ENCODE peak calls at places on chromosomes 7 and 10, in six cellular contexts. V is CD8-positive, alpha-beta memory T cell; G is small intestine; Q is IMR-90; S is mammary epithelial cell; T is ovary. L is an unnamed sample. For H3K36me3 and H3K27me3, the result is how much of the 10 kb centered on the place peaks cover.

GRCh38 chr7:120156476-120156875 is 116.5 kb upstream of the KCND2 start:
- DNase-seq in V (no peak), G (no peak), Q (no peak), S (no peak), T (no peak), L (no peak)

GRCh38 chr7:28654111-28654510 is 241.8 kb downstream of the CREB5 start:
- DNase-seq in V (no peak), G (no peak), Q (no peak), S (no peak), T (no peak), L (no peak)

GRCh38 chr7:35430547-35431153 is 176.8 kb upstream of the TBX20 start:
- DNase-seq in V (no peak), G (no peak), Q (no peak), S (peak), T (no peak), L (no peak)

GRCh38 chr7:48046458-48046857 is 11.1 kb downstream of the C7orf57 start:
- DNase-seq in V (no peak), G (no peak), Q (no peak), S (no peak), T (no peak), L (no peak)

GRCh38 chr7:124688991-124689390 is 76.6 kb downstream of the GPR37 start:
- DNase-seq in V (no peak), G (no peak), Q (peak), S (peak), T (no peak), L (peak)

GRCh38 chr7:101581891-101582290 is 47.2 kb downstream of the MYL10 start:
- DNase-seq in V (no peak), G (no peak), Q (no peak), S (no peak), T (no peak), L (peak)

GRCh38 chr7:25926009-25926408 is 226.0 kb upstream of the NFE2L3 start:
- DNase-seq in V (no peak), G (no peak), Q (no peak), S (peak), T (no peak), L (peak)

GRCh38 chr7:82616059-82616723 is 172.6 kb upstream of the CACNA2D1 start:
- DNase-seq in V (no peak), G (no peak), Q (no peak), S (no peak), T (no peak), L (no peak)

GRCh38 chr10:120503695-120504094 is 46.7 kb downstream of the PLPP4 start:
- DNase-seq in V (no peak), G (no peak), Q (no peak), S (no peak), T (no peak), L (no peak)

GRCh38 chr10:126157127-126157526 is 231.2 kb downstream of the ADAM12 start:
- DNase-seq in V (no peak), G (no peak), Q (no peak), S (no peak), T (no peak), L (no peak)

GRCh38 chr7:101717986-101718746 is 89.1 kb upstream of the MYL10 start:
- DNase-seq in V (no peak), G (no peak), Q (peak), S (no peak), T (no peak), L (no peak)

GRCh38 chr7:107527196-107527595 is 36.5 kb downstream of the COG5 start:
- DNase-seq in V (no peak), G (no peak), Q (no peak), S (no peak), T (no peak), L (no peak)

GRCh38 chr10:73537709-73538108 is 41.9 kb upstream of the PPP3CB start:
- DNase-seq in V (no peak), G (no peak), Q (no peak), S (no peak), T (no peak), L (no peak)

GRCh38 chr10:73534857-73535256 is 39.0 kb upstream of the PPP3CB start:
- DNase-seq in V (no peak), G (no peak), Q (no peak), S (no peak), T (no peak), L (no peak)

DNA sequence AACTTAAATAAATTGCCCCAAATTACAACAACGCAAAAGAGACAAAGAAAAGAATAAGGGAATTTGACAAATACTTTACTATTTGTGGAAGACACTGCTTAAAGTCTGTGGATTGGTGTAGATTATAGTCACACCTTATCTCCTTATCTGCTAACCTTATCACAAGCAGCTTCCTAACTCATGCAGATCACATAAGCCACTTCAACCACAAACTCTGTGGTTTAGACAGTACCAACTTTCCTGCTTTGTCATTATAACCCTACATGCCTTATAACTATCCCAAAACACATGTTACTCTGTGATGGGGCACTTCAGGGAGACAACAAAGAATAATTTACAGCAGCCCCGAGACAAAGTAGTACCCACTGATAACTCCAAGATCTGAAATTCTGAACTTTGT is 41.5 kb upstream of the PPP3CB start:
- DNase-seq in V (no peak), G (no peak), Q (no peak), S (no peak), T (no peak), L (no peak)
- H3K36me3 ChIP-seq in V (under half), G (under half), Q (under half), S (under half), T (under half), L (under half)

GRCh38 chr10:32340596-32341180 is 6.3 kb downstream of the EPC1 start:
- DNase-seq in V (no peak), G (no peak), Q (no peak), S (no peak), T (no peak), L (no peak)

GRCh38 chr10:32333849-32334248 is 13.1 kb downstream of the EPC1 start:
- DNase-seq in V (no peak), G (no peak), Q (no peak), S (no peak), T (no peak), L (no peak)

GRCh38 chr10:32338262-32338661 is 8.7 kb downstream of the EPC1 start:
- DNase-seq in V (no peak), G (no peak), Q (peak), S (no peak), T (no peak), L (no peak)

GRCh38 chr10:32341596-32341995 is 5.4 kb downstream of the EPC1 start:
- DNase-seq in V (no peak), G (no peak), Q (no peak), S (no peak), T (no peak), L (no peak)

DNA sequence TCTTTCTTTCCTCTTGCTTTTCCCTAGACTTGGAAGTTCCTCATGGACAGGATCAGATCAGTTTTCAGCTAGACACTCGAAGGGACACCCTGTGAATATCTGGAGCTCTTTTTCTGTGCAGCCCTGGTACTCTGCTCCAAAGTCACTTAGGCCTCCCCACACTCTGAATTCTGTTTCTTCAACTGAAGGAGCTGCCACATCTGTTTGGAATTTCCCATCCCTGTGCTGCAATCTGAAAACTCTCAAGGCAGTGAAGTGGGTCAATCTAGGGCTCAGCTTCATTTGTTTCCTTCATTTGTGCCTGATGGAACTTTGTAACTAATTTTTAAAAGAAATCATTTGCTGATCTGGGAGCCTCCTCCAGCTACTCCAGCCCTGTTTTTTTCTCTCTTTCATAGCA is 9.6 kb downstream of the EPC1 start:
- DNase-seq in V (no peak), G (no peak), Q (peak), S (no peak), T (no peak), L (no peak)
- H3K4me3 ChIP-seq in V (no peak), G (no peak), Q (no peak), S (no peak), T (no peak), L (no peak)

DNA sequence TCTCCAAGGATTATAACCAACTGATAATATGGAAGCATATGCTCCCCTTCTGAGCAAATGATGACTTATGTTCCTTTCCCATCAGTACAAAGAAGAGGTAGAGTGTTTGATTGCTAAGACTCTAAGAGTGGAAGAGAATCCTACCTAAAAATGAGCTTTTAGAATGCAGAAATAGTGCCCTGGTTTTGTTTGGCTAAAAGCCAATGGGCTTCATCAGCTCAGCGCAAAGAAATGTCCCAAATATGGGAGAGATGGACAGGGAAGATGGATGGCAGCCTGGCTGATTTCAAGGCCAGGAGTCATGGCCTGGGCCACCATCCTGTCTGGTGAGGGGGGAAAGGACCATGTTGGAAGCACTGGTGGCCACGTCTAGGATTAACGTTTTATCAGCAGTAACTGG is 60.2 kb downstream of the GPR26 start:
- DNase-seq in V (no peak), G (no peak), Q (no peak), S (no peak), T (no peak), L (no peak)
- H3K27me3 ChIP-seq in V (under half), G (under half), Q (under half), S (under half), T (under half), L (under half)

DNA sequence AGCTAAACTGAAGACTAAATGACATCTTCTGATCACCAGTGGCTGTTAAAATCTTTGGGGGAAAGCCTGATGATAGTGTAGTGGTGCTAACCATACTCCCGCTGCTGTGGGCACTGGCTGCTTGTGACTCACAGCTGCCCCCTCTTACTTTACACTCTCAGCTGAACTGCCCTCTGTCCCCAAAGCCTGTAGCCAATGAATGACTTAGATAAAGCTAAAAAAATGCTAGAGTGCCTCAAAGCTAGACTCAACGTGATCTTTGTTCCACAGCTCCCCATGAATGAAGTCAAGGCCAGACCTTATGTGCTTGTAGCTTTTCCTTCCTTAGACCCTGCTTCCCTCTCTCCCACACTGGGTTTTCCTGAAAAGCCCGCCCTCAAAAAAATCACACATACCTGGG is 6.5 kb downstream of the ZC3HAV1L start:
- DNase-seq in V (no peak), G (no peak), Q (no peak), S (no peak), T (no peak), L (no peak)
- H3K36me3 ChIP-seq in V (under half), G (under half), Q (half or more), S (under half), T (under half), L (under half)

DNA sequence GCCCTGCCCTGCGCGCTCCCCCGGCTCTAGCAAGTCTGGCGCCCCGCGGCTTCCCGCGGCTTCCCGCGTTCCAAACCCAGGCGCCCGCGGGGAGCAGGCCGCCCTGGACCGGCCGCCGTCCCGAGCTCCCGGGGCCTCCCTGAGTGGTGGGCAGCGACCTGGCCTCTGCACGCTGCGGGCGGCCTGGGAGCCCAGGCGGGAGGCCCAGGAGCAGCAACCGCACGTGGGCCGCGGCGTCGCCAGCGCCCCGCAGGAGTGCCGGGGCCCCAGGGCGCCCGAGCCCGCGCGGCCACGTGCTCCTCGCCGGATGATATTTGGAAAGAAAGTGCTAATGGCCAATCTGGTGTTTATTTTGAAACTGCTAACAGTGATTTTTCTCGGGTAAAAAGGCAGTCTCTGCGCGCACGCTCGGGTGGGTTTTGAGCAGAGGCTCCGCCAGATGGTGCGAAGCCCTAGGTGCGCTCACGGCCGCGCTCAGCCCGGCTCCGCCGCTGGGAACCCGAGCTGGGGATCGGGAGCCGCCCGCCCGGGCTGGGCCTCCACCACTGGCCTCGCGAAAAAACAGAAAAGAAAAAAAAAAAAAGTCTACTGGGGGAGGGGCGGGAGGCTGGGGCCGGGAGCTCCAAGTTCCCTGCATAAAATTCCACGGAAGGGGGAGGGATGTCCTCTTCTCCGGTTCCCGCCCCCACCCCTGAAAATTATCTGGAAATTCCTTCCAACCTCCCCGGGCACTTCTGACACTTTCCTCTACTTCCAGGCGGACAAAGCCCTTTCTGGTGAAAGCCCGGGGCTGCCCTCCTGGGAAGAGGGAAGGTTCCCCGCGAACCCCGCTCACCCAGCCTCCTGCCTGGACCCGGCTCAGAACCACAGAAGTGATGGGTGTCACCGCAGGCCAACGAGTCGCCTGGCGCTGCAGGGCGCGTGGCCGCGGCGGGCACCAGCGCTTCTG is 4.3 kb downstream of the EBF3 start:
- DNase-seq in V (no peak), G (no peak), Q (no peak), S (no peak), T (peak), L (no peak)
- H3K4me3 ChIP-seq in V (no peak), G (no peak), Q (no peak), S (no peak), T (no peak), L (no peak)

DNA sequence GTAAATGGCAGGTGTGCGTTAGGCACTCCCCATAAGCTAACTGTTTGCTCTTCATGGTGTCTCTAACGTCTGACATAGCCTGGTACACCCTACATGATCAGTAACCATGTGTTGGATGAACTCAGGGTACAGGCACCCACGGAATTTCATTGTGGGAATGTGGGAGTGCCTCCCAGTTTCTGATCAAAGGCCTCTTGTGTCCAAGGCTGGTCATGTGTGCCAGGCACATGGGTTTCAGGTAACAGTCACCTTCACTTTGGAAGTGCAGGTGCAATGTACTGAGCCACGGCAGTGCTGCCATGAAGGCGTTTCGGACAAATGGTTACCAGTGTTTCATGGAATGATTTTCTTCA is 298.3 kb downstream of the DNAJB6 start:
- DNase-seq in V (no peak), G (no peak), Q (no peak), S (no peak), T (no peak), L (no peak)
- H3K27me3 ChIP-seq in V (under half), G (under half), Q (under half), S (under half), T (under half), L (under half)

GRCh38 chr10:124997791-124998623 is 56.1 kb downstream of the ZRANB1 start:
- DNase-seq in V (no peak), G (no peak), Q (no peak), S (no peak), T (peak), L (no peak)
- H3K36me3 ChIP-seq in V (under half), G (under half), Q (half or more), S (under half), T (under half), L (under half)